ENCODE peak calls at places on chromosomes 11 and 22, in five cellular contexts. Y, W, P, A and B are unnamed samples.

GRCh38 chr11:12755510-12755909 is 81.3 kb downstream of the TEAD1 start:
- DNase-seq in A (no peak), W (no peak), Y (no peak), P (no peak), B (no peak)

GRCh38 chr11:44260081-44260480 is 49.9 kb downstream of the ALX4 start:
- DNase-seq in A (no peak), P (no peak), Y (no peak), W (no peak), B (no peak)

GRCh38 chr11:76785513-76785912 is 2.4 kb downstream of the TSKU start:
- DNase-seq in Y (no peak), P (no peak), W (no peak), A (no peak), B (no peak)

GRCh38 chr11:8858808-8859207 is 52.2 kb upstream of the AKIP1 start:
- DNase-seq in Y (no peak), A (no peak), P (no peak), W (no peak), B (no peak)

GRCh38 chr22:21778705-21779363 is 43.2 kb upstream of the YPEL1 start:
- DNase-seq in W (no peak), Y (no peak), A (no peak), P (peak; percentile 13), B (no peak)

GRCh38 chr11:102007567-102008437 is 39.4 kb upstream of the CFAP300 start:
- DNase-seq in Y (no peak), A (no peak), W (peak; percentile 42), P (no peak), B (peak; percentile 92)

GRCh38 chr11:47271961-47272661 is 2.2 kb downstream of the MADD start:
- DNase-seq in W (no peak), A (no peak), P (no peak), Y (no peak), B (peak; percentile 65)

GRCh38 chr11:46392421-46393230 is 1.1 kb upstream of the CHRM4 start:
- DNase-seq in A (peak; percentile 58), W (peak; percentile 87), P (peak; percentile 88), Y (peak; percentile 64), B (peak; percentile 93)

GRCh38 chr22:34055525-34056200 is 135.4 kb upstream of the LARGE1 start:
- DNase-seq in Y (no peak), A (no peak), W (no peak), P (peak; percentile 14), B (peak; percentile 73)

GRCh38 chr22:31162015-31162765 is 2.2 kb downstream of the RNF185 start:
- DNase-seq in A (no peak), W (no peak), P (no peak), Y (no peak), B (peak; percentile 62)

GRCh38 chr11:17502630-17503029 is 26.0 kb upstream of the ABCC8 start:
- DNase-seq in W (no peak), A (no peak), Y (no peak), P (no peak), B (no peak)

GRCh38 chr11:65640483-65641207 is 2.7 kb downstream of the SIPA1 start:
- DNase-seq in W (no peak), A (no peak), Y (peak; percentile 23), P (no peak), B (peak; percentile 86)

GRCh38 chr11:132248585-132248984 is 878.2 kb downstream of the NTM start:
- DNase-seq in P (no peak), Y (no peak), W (no peak), A (no peak), B (no peak)

GRCh38 chr11:127074151-127074761 is 73.7 kb upstream of the KIRREL3 start:
- DNase-seq in Y (no peak), A (no peak), W (peak; percentile 4), P (no peak), B (peak; percentile 71)

GRCh38 chr11:830295-831131 is 2.2 kb upstream of the CD151 start:
- DNase-seq in Y (peak; percentile 37), W (no peak), P (peak; percentile 84), A (peak; percentile 50), B (peak; percentile 92)

GRCh38 chr11:2182075-2182474 is 10.5 kb upstream of the TH start:
- DNase-seq in P (no peak), W (no peak), Y (no peak), A (no peak), B (no peak)

GRCh38 chr11:334264-335033 is 13.8 kb upstream of the IFITM3 start:
- DNase-seq in P (peak; percentile 58), A (no peak), W (no peak), Y (no peak), B (no peak)

GRCh38 chr11:93552874-93553273 is 9.7 kb upstream of the SMCO4 start:
- DNase-seq in W (no peak), Y (no peak), P (no peak), A (no peak), B (no peak)

GRCh38 chr11:117166491-117166890 is 12.1 kb upstream of the SIDT2 start:
- DNase-seq in P (no peak), W (no peak), A (no peak), Y (no peak), B (no peak)

GRCh38 chr11:115279831-115280761 is 224.1 kb downstream of the CADM1 start:
- DNase-seq in P (peak; percentile 62), Y (no peak), W (no peak), A (no peak), B (no peak)

GRCh38 chr11:34351687-34352469 is 5.9 kb downstream of the ABTB2 start:
- DNase-seq in W (no peak), A (no peak), Y (no peak), P (no peak), B (no peak)

GRCh38 chr11:72069787-72070251 is 10.5 kb downstream of the NUMA1 start:
- DNase-seq in A (no peak), Y (no peak), P (peak; percentile 70), W (peak; percentile 69), B (no peak)

GRCh38 chr11:7664867-7665266 is 8.4 kb downstream of the CYB5R2 start:
- DNase-seq in W (no peak), P (no peak), Y (no peak), A (no peak), B (no peak)

GRCh38 chr11:110196241-110196754 is 100.1 kb downstream of the RDX start:
- DNase-seq in A (no peak), P (no peak), W (peak; percentile 90), Y (no peak), B (no peak)

GRCh38 chr11:61587541-61587941 is 6.7 kb upstream of the SYT7 start:
- DNase-seq in A (peak; percentile 6), W (peak; percentile 71), Y (no peak), P (peak; percentile 52), B (no peak)

GRCh38 chr11:120112174-120112796 is 25.6 kb downstream of the TRIM29 start:
- DNase-seq in W (no peak), P (no peak), Y (no peak), A (no peak), B (peak; percentile 42)

GRCh38 chr11:114262681-114263509 is 33.3 kb upstream of the NNMT start:
- DNase-seq in W (peak; percentile 62), P (peak; percentile 57), Y (no peak), A (no peak), B (peak; percentile 49)

GRCh38 chr22:20238567-20239062 is 29.5 kb downstream of the RTN4R start:
- DNase-seq in W (peak; percentile 42), Y (peak; percentile 30), A (peak; percentile 24), P (peak; percentile 50), B (peak; percentile 91)

GRCh38 chr22:22713416-22713815 is 69.0 kb downstream of the GGTLC2 start:
- DNase-seq in Y (no peak), W (no peak), A (no peak), P (no peak), B (no peak)

GRCh38 chr11:88174627-88175003 is 628 bp downstream of the RAB38 start:
- DNase-seq in Y (no peak), P (peak; percentile 68), W (peak; percentile 71), A (no peak), B (no peak)